ENCODE peak calls at places on chromosomes 13 and 19, in nine cellular contexts. One of them, this sample, is unnamed.

GRCh38 chr19:35869327-35870123 is 1.2 kb downstream of the APLP1 start:
- DNase-seq in stimulated activated CD4-positive, alpha-beta T cell treated with anti-CD3 and anti-CD28 coated beads, TNF-alpha, amount 100 ng/mL, for 4 hours: peak
- DNase-seq in AG09319: no peak
- DNase-seq in KBM-7: peak
- DNase-seq in GM04504: peak
- DNase-seq in ureter: peak
- DNase-seq in NCI-H187: peak
- DNase-seq in neural crest cell: peak
- DNase-seq in T follicular helper cell: peak
- DNase-seq in this sample: no peak

GRCh38 chr13:33992891-33993336 is 175.0 kb downstream of the RFC3 start:
- DNase-seq in KBM-7: no peak
- DNase-seq in AG09319: no peak
- DNase-seq in GM04504: no peak
- DNase-seq in NCI-H187: no peak
- DNase-seq in ureter: no peak
- DNase-seq in T follicular helper cell: no peak
- DNase-seq in stimulated activated CD4-positive, alpha-beta T cell treated with anti-CD3 and anti-CD28 coated beads, TNF-alpha, amount 100 ng/mL, for 4 hours: no peak
- DNase-seq in neural crest cell: no peak
- DNase-seq in this sample: no peak

GRCh38 chr13:25874907-25875306 is 176.9 kb downstream of the SHISA2 start:
- DNase-seq in GM04504: no peak
- DNase-seq in stimulated activated CD4-positive, alpha-beta T cell treated with anti-CD3 and anti-CD28 coated beads, TNF-alpha, amount 100 ng/mL, for 4 hours: peak
- DNase-seq in NCI-H187: no peak
- DNase-seq in ureter: no peak
- DNase-seq in KBM-7: peak
- DNase-seq in neural crest cell: no peak
- DNase-seq in AG09319: no peak
- DNase-seq in T follicular helper cell: peak
- DNase-seq in this sample: no peak

GRCh38 chr13:97944396-97945029 is 9.0 kb upstream of the IPO5 start:
- DNase-seq in GM04504: no peak
- DNase-seq in AG09319: no peak
- DNase-seq in T follicular helper cell: no peak
- DNase-seq in NCI-H187: no peak
- DNase-seq in neural crest cell: no peak
- DNase-seq in stimulated activated CD4-positive, alpha-beta T cell treated with anti-CD3 and anti-CD28 coated beads, TNF-alpha, amount 100 ng/mL, for 4 hours: no peak
- DNase-seq in KBM-7: no peak
- DNase-seq in ureter: no peak
- DNase-seq in this sample: no peak

GRCh38 chr19:6209680-6210079 is 70.1 kb downstream of the MLLT1 start:
- DNase-seq in KBM-7: no peak
- DNase-seq in NCI-H187: no peak
- DNase-seq in stimulated activated CD4-positive, alpha-beta T cell treated with anti-CD3 and anti-CD28 coated beads, TNF-alpha, amount 100 ng/mL, for 4 hours: no peak
- DNase-seq in GM04504: no peak
- DNase-seq in AG09319: no peak
- DNase-seq in neural crest cell: no peak
- DNase-seq in ureter: no peak
- DNase-seq in T follicular helper cell: no peak
- DNase-seq in this sample: no peak

GRCh38 chr19:49142866-49143335 is 12.3 kb downstream of the HRC start:
- DNase-seq in T follicular helper cell: no peak
- DNase-seq in GM04504: peak
- DNase-seq in NCI-H187: no peak
- DNase-seq in stimulated activated CD4-positive, alpha-beta T cell treated with anti-CD3 and anti-CD28 coated beads, TNF-alpha, amount 100 ng/mL, for 4 hours: no peak
- DNase-seq in AG09319: peak
- DNase-seq in neural crest cell: peak
- DNase-seq in KBM-7: no peak
- DNase-seq in ureter: peak
- DNase-seq in this sample: no peak

GRCh38 chr19:18397242-18398202 is at the start of gene LRRC25:
- DNase-seq in AG09319: no peak
- DNase-seq in KBM-7: peak
- DNase-seq in T follicular helper cell: no peak
- DNase-seq in stimulated activated CD4-positive, alpha-beta T cell treated with anti-CD3 and anti-CD28 coated beads, TNF-alpha, amount 100 ng/mL, for 4 hours: no peak
- DNase-seq in GM04504: no peak
- DNase-seq in ureter: no peak
- DNase-seq in neural crest cell: no peak
- DNase-seq in NCI-H187: no peak
- DNase-seq in this sample: no peak

GRCh38 chr19:54653181-54653809 is 9.5 kb upstream of the LILRB4 start:
- DNase-seq in neural crest cell: no peak
- DNase-seq in stimulated activated CD4-positive, alpha-beta T cell treated with anti-CD3 and anti-CD28 coated beads, TNF-alpha, amount 100 ng/mL, for 4 hours: no peak
- DNase-seq in T follicular helper cell: no peak
- DNase-seq in KBM-7: peak
- DNase-seq in AG09319: no peak
- DNase-seq in NCI-H187: no peak
- DNase-seq in GM04504: no peak
- DNase-seq in ureter: no peak
- DNase-seq in this sample: no peak

GRCh38 chr13:71517004-71517403 is 350.0 kb downstream of the DACH1 start:
- DNase-seq in T follicular helper cell: no peak
- DNase-seq in GM04504: no peak
- DNase-seq in ureter: no peak
- DNase-seq in stimulated activated CD4-positive, alpha-beta T cell treated with anti-CD3 and anti-CD28 coated beads, TNF-alpha, amount 100 ng/mL, for 4 hours: no peak
- DNase-seq in KBM-7: no peak
- DNase-seq in AG09319: no peak
- DNase-seq in NCI-H187: no peak
- DNase-seq in neural crest cell: no peak
- DNase-seq in this sample: no peak

GRCh38 chr13:97567510-97568243 is 133.7 kb downstream of the RAP2A start:
- DNase-seq in GM04504: peak
- DNase-seq in T follicular helper cell: no peak
- DNase-seq in KBM-7: peak
- DNase-seq in neural crest cell: no peak
- DNase-seq in NCI-H187: no peak
- DNase-seq in ureter: peak
- DNase-seq in AG09319: no peak
- DNase-seq in stimulated activated CD4-positive, alpha-beta T cell treated with anti-CD3 and anti-CD28 coated beads, TNF-alpha, amount 100 ng/mL, for 4 hours: no peak
- DNase-seq in this sample: no peak

GRCh38 chr13:24149306-24150032 is 11.1 kb upstream of the SPATA13 start:
- DNase-seq in ureter: no peak
- DNase-seq in AG09319: no peak
- DNase-seq in stimulated activated CD4-positive, alpha-beta T cell treated with anti-CD3 and anti-CD28 coated beads, TNF-alpha, amount 100 ng/mL, for 4 hours: no peak
- DNase-seq in KBM-7: no peak
- DNase-seq in neural crest cell: no peak
- DNase-seq in T follicular helper cell: no peak
- DNase-seq in GM04504: peak
- DNase-seq in NCI-H187: no peak
- DNase-seq in this sample: no peak

GRCh38 chr13:66402071-66402470 is 828.1 kb downstream of the PCDH9 start:
- DNase-seq in AG09319: no peak
- DNase-seq in stimulated activated CD4-positive, alpha-beta T cell treated with anti-CD3 and anti-CD28 coated beads, TNF-alpha, amount 100 ng/mL, for 4 hours: no peak
- DNase-seq in KBM-7: no peak
- DNase-seq in GM04504: no peak
- DNase-seq in ureter: no peak
- DNase-seq in NCI-H187: no peak
- DNase-seq in T follicular helper cell: no peak
- DNase-seq in neural crest cell: no peak
- DNase-seq in this sample: no peak

GRCh38 chr13:50126378-50127016 is 111.3 kb downstream of the KCNRG start:
- DNase-seq in stimulated activated CD4-positive, alpha-beta T cell treated with anti-CD3 and anti-CD28 coated beads, TNF-alpha, amount 100 ng/mL, for 4 hours: no peak
- DNase-seq in AG09319: no peak
- DNase-seq in GM04504: no peak
- DNase-seq in ureter: no peak
- DNase-seq in KBM-7: no peak
- DNase-seq in neural crest cell: no peak
- DNase-seq in T follicular helper cell: no peak
- DNase-seq in NCI-H187: peak
- DNase-seq in this sample: no peak

GRCh38 chr13:50128406-50129048 is 113.3 kb downstream of the KCNRG start:
- DNase-seq in KBM-7: no peak
- DNase-seq in ureter: no peak
- DNase-seq in GM04504: no peak
- DNase-seq in AG09319: no peak
- DNase-seq in NCI-H187: no peak
- DNase-seq in stimulated activated CD4-positive, alpha-beta T cell treated with anti-CD3 and anti-CD28 coated beads, TNF-alpha, amount 100 ng/mL, for 4 hours: no peak
- DNase-seq in neural crest cell: no peak
- DNase-seq in T follicular helper cell: no peak
- DNase-seq in this sample: no peak

GRCh38 chr13:79528759-79529191 is 47.8 kb downstream of the NDFIP2 start:
- DNase-seq in ureter: no peak
- DNase-seq in KBM-7: no peak
- DNase-seq in T follicular helper cell: no peak
- DNase-seq in AG09319: no peak
- DNase-seq in NCI-H187: no peak
- DNase-seq in neural crest cell: no peak
- DNase-seq in stimulated activated CD4-positive, alpha-beta T cell treated with anti-CD3 and anti-CD28 coated beads, TNF-alpha, amount 100 ng/mL, for 4 hours: no peak
- DNase-seq in GM04504: no peak
- DNase-seq in this sample: no peak

GRCh38 chr13:103883152-103883551 is 816.9 kb upstream of the SLC10A2 start:
- DNase-seq in KBM-7: peak
- DNase-seq in GM04504: peak
- DNase-seq in neural crest cell: peak
- DNase-seq in NCI-H187: peak
- DNase-seq in AG09319: peak
- DNase-seq in T follicular helper cell: no peak
- DNase-seq in stimulated activated CD4-positive, alpha-beta T cell treated with anti-CD3 and anti-CD28 coated beads, TNF-alpha, amount 100 ng/mL, for 4 hours: no peak
- DNase-seq in ureter: peak
- DNase-seq in this sample: no peak

GRCh38 chr19:39765091-39766076 is 13.3 kb upstream of the LEUTX start:
- DNase-seq in stimulated activated CD4-positive, alpha-beta T cell treated with anti-CD3 and anti-CD28 coated beads, TNF-alpha, amount 100 ng/mL, for 4 hours: peak
- DNase-seq in GM04504: peak
- DNase-seq in neural crest cell: peak
- DNase-seq in KBM-7: peak
- DNase-seq in AG09319: no peak
- DNase-seq in T follicular helper cell: peak
- DNase-seq in NCI-H187: no peak
- DNase-seq in ureter: no peak
- DNase-seq in this sample: no peak

This sample was measured in cortex of kidney.